ENCODE peak calls at places on chromosomes 16 and 17, in six cellular contexts. K, L, T, I, F and U are unnamed samples.

GRCh38 chr16:824194-824593 is 23.7 kb upstream of the GNG13 start:
- DNase-seq in L (no peak), T (no peak), F (no peak), K (no peak), I (no peak), U (no peak)

GRCh38 chr17:82021728-82022309 is 859 bp downstream of the CENPX start:
- DNase-seq in T (no peak), L (no peak), K (no peak), F (no peak), I (peak; percentile 36), U (no peak)

GRCh38 chr17:82720204-82720603 is 3.7 kb downstream of the FN3KRP start:
- DNase-seq in T (no peak), K (no peak), L (no peak), I (no peak), F (no peak), U (no peak)

GRCh38 chr16:66446737-66447136 is 19.6 kb downstream of the BEAN1 start:
- DNase-seq in F (no peak), I (no peak), L (no peak), T (no peak), K (no peak), U (no peak)

GRCh38 chr17:50209472-50210248 is 8.2 kb upstream of the COL1A1 start:
- DNase-seq in T (no peak), K (no peak), L (peak; percentile 14), F (peak; percentile 90), I (no peak), U (no peak)

GRCh38 chr17:41617698-41618097 is 5.1 kb upstream of the KRT16 start:
- DNase-seq in T (no peak), I (no peak), L (no peak), K (peak; percentile 36), F (no peak), U (no peak)

GRCh38 chr16:15924996-15925395 is 24.4 kb upstream of the ABCC1 start:
- DNase-seq in L (no peak), T (no peak), I (no peak), K (no peak), F (no peak), U (no peak)

GRCh38 chr17:31882571-31882970 is 18.9 kb downstream of the UTP6 start:
- DNase-seq in L (no peak), F (no peak), T (no peak), I (peak; percentile 11), K (no peak), U (no peak)

GRCh38 chr16:75257886-75258806 is 6.7 kb upstream of the BCAR1 start:
- DNase-seq in L (no peak), F (no peak), I (no peak), K (no peak), T (no peak), U (no peak)

GRCh38 chr17:9402590-9403199 is 172.9 kb downstream of the STX8 start:
- DNase-seq in L (no peak), K (no peak), I (peak; percentile 9), F (no peak), T (peak; percentile 67), U (peak; percentile 20)

GRCh38 chr16:87608400-87608985 is 6.2 kb downstream of the JPH3 start:
- DNase-seq in I (no peak), T (peak; percentile 53), K (no peak), L (peak; percentile 49), F (peak; percentile 57), U (peak; percentile 81)

GRCh38 chr17:28717578-28718316 is at the start of gene RAB34:
- DNase-seq in F (peak; percentile 72), I (no peak), L (peak; percentile 24), T (peak; percentile 90), K (no peak), U (peak; percentile 57)

GRCh38 chr16:49601541-49601940 is 227.9 kb downstream of the C16orf78 start:
- DNase-seq in I (no peak), L (no peak), K (no peak), T (no peak), F (no peak), U (no peak)

GRCh38 chr16:74871608-74872007 is 97.0 kb upstream of the FA2H start:
- DNase-seq in L (no peak), I (no peak), F (no peak), T (no peak), K (no peak), U (no peak)

GRCh38 chr17:20230924-20231323 is 221.8 kb downstream of the SPECC1 start:
- DNase-seq in F (no peak), K (no peak), T (no peak), L (no peak), I (no peak), U (no peak)

GRCh38 chr17:21287703-21288449 is 3.4 kb downstream of the MAP2K3 start:
- DNase-seq in I (peak; percentile 99), F (peak; percentile 95), L (peak; percentile 98), K (peak; percentile 86), T (peak; percentile 98), U (peak; percentile 77)

GRCh38 chr16:56366945-56367344 is 58.4 kb downstream of the AMFR start:
- DNase-seq in K (no peak), L (no peak), F (no peak), T (no peak), I (no peak), U (no peak)

GRCh38 chr17:67461228-67461780 is 84.2 kb downstream of the PITPNC1 start:
- DNase-seq in T (no peak), I (no peak), L (no peak), F (no peak), K (no peak), U (no peak)

GRCh38 chr16:78444-79145 is 570 bp downstream of the MPG start:
- DNase-seq in I (peak; percentile 13), F (peak; percentile 43), L (no peak), T (no peak), K (no peak), U (peak; percentile 73)

GRCh38 chr16:11542069-11542775 is 44.5 kb downstream of the LITAF start:
- DNase-seq in T (no peak), L (no peak), K (no peak), I (no peak), F (no peak), U (no peak)

GRCh38 chr16:54193656-54194007 is 93.0 kb downstream of the IRX3 start:
- DNase-seq in F (peak; percentile 83), L (no peak), T (peak; percentile 68), K (peak; percentile 65), I (peak; percentile 52), U (peak; percentile 80)

GRCh38 chr17:77840156-77840555 is 118.3 kb upstream of the TNRC6C start:
- DNase-seq in I (no peak), K (peak; percentile 38), L (no peak), F (peak; percentile 22), T (no peak), U (no peak)

GRCh38 chr17:50264263-50265113 is 9.8 kb upstream of the TMEM92 start:
- DNase-seq in T (no peak), L (no peak), F (no peak), K (peak; percentile 39), I (no peak), U (peak; percentile 6)

GRCh38 chr16:56798955-56799354 is 66.1 kb upstream of the SLC12A3 start:
- DNase-seq in F (no peak), L (no peak), K (no peak), T (no peak), I (no peak), U (no peak)

GRCh38 chr17:64781394-64781793 is 119.3 kb upstream of the SMURF2 start:
- DNase-seq in K (no peak), I (peak; percentile 90), T (no peak), L (peak; percentile 63), F (peak; percentile 69), U (peak; percentile 35)

GRCh38 chr17:2299756-2300155 is 3.8 kb downstream of the SMG6 start:
- DNase-seq in L (no peak), T (no peak), I (no peak), F (no peak), K (no peak), U (no peak)

GRCh38 chr17:2299136-2299535 is 4.4 kb downstream of the SMG6 start:
- DNase-seq in L (no peak), F (no peak), T (no peak), K (no peak), I (no peak), U (no peak)

GRCh38 chr17:2302740-2303277 is 776 bp downstream of the SMG6 start:
- DNase-seq in T (no peak), I (no peak), F (no peak), K (no peak), L (peak; percentile 26), U (peak; percentile 32)

GRCh38 chr17:2303278-2304188 is at the start of the genes SMG6 and SRR:
- DNase-seq in I (peak; percentile 81), F (peak; percentile 94), T (peak; percentile 92), K (peak; percentile 90), L (peak; percentile 95), U (peak; percentile 100)
- TF ChIP-seq CTCF in I (no peak), F (no peak), T (no peak), K (peak; percentile 52), L (no peak), U (no peak)

DNA sequence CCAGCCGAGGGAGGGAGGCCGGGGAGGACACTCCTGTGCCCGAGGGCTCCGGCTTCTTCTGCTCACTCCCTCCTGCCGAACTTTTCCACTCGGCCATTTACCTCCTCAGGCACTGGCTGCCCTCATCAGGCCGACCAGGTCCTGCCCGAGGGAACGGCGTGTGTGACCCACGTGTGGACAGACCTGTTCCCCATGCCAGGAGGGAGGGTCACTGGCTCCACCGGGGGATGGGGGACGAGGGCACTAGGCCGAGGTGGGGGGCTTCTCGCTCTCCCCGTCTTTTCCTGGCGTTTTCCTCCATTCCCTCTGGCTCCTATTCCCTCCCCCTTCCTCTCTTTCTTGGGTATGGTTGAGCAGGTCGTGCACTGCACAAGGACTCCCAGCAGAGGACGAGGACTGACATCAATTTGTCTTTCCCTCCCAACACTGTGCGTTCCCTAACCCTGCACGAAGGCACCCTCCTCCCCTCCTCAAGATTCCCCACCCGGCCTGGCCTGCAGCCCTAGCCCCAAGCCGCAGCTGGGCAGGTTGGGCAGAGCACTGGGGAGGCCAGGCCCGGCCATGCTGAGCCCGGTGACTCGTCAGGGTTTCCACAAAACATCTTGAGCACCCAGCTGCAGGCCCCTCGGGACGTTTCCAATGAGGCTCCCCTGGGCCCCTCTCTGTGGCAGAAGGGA is 3.2 kb upstream of the IL17C start:
- DNase-seq in K (no peak), L (no peak), F (no peak), I (no peak), T (peak; percentile 36), U (no peak)
- TF ChIP-seq CTCF in K (no peak), L (no peak), F (no peak), I (no peak), T (no peak), U (no peak)

GRCh38 chr16:29818082-29818481 is 2.1 kb downstream of the PAGR1 start:
- DNase-seq in F (no peak), I (no peak), L (no peak), K (no peak), T (no peak), U (no peak)

GRCh38 chr16:29814592-29814991 is 1.4 kb upstream of the PAGR1 start:
- DNase-seq in F (no peak), L (no peak), T (no peak), K (no peak), I (no peak), U (no peak)

GRCh38 chr16:29815793-29816693 is at the start of gene PAGR1:
- DNase-seq in I (peak; percentile 99), K (peak; percentile 98), T (peak; percentile 100), L (peak; percentile 98), F (peak; percentile 98), U (peak; percentile 94)

GRCh38 chr16:29815032-29815721 is 775 bp upstream of the PAGR1 start:
- DNase-seq in L (no peak), K (no peak), F (peak; percentile 51), T (no peak), I (no peak), U (no peak)

GRCh38 chr16:29816694-29817441 is 916 bp downstream of the PAGR1 start:
- DNase-seq in K (peak; percentile 73), L (peak; percentile 63), F (peak; percentile 66), I (peak; percentile 77), T (peak; percentile 71), U (peak; percentile 55)
- TF ChIP-seq CTCF in K (no peak), L (no peak), F (no peak), I (peak; percentile 13), T (no peak), U (no peak)

GRCh38 chr16:89168381-89169189 is 3.0 kb upstream of the CDH15 start:
- DNase-seq in K (no peak), I (no peak), T (no peak), F (no peak), L (no peak), U (no peak)
- TF ChIP-seq CTCF in K (no peak), I (no peak), T (no peak), F (no peak), L (no peak), U (no peak)